ENCODE peak calls at places on chromosome 12, in nine cellular contexts. One of them, this sample, is unnamed.

GRCh38 chr12:116236148-116236731 is 41.3 kb downstream of the MED13L start:
- DNase-seq in HCEC 1CT: peak
- DNase-seq in HT1080: peak
- DNase-seq in naive thymus-derived CD8-positive, alpha-beta T cell: peak
- DNase-seq in T-helper 9 cell: peak
- DNase-seq in MCF 10A: peak
- DNase-seq in dorsolateral prefrontal cortex: no peak
- DNase-seq in CD8-positive, alpha-beta memory T cell: peak
- DNase-seq in EH: peak
- DNase-seq in this sample: peak

GRCh38 chr12:65170245-65170881 is 980 bp downstream of the LEMD3 start:
- DNase-seq in T-helper 9 cell: peak
- DNase-seq in dorsolateral prefrontal cortex: peak
- DNase-seq in naive thymus-derived CD8-positive, alpha-beta T cell: peak
- DNase-seq in MCF 10A: peak
- DNase-seq in EH: peak
- DNase-seq in HT1080: peak
- DNase-seq in CD8-positive, alpha-beta memory T cell: peak
- DNase-seq in HCEC 1CT: peak
- DNase-seq in this sample: peak

GRCh38 chr12:68280240-68280639 is 26.8 kb upstream of the IL22 start:
- DNase-seq in MCF 10A: no peak
- DNase-seq in CD8-positive, alpha-beta memory T cell: no peak
- DNase-seq in T-helper 9 cell: no peak
- DNase-seq in HT1080: no peak
- DNase-seq in dorsolateral prefrontal cortex: no peak
- DNase-seq in naive thymus-derived CD8-positive, alpha-beta T cell: no peak
- DNase-seq in EH: no peak
- DNase-seq in HCEC 1CT: no peak
- DNase-seq in this sample: no peak

GRCh38 chr12:110088936-110089335 is 35.2 kb upstream of the IFT81 start:
- DNase-seq in HCEC 1CT: no peak
- DNase-seq in naive thymus-derived CD8-positive, alpha-beta T cell: no peak
- DNase-seq in dorsolateral prefrontal cortex: no peak
- DNase-seq in T-helper 9 cell: no peak
- DNase-seq in EH: no peak
- DNase-seq in MCF 10A: no peak
- DNase-seq in HT1080: no peak
- DNase-seq in CD8-positive, alpha-beta memory T cell: no peak
- DNase-seq in this sample: peak

GRCh38 chr12:211142-211465 is 2.9 kb downstream of the SLC6A12 start:
- DNase-seq in HCEC 1CT: no peak
- DNase-seq in naive thymus-derived CD8-positive, alpha-beta T cell: no peak
- DNase-seq in HT1080: no peak
- DNase-seq in dorsolateral prefrontal cortex: no peak
- DNase-seq in MCF 10A: no peak
- DNase-seq in EH: no peak
- DNase-seq in T-helper 9 cell: no peak
- DNase-seq in CD8-positive, alpha-beta memory T cell: no peak
- DNase-seq in this sample: no peak

GRCh38 chr12:54304187-54304810 is 3.5 kb upstream of the NFE2 start:
- DNase-seq in CD8-positive, alpha-beta memory T cell: no peak
- DNase-seq in HT1080: no peak
- DNase-seq in dorsolateral prefrontal cortex: no peak
- DNase-seq in naive thymus-derived CD8-positive, alpha-beta T cell: no peak
- DNase-seq in T-helper 9 cell: no peak
- DNase-seq in HCEC 1CT: no peak
- DNase-seq in MCF 10A: peak
- DNase-seq in EH: peak
- DNase-seq in this sample: peak

GRCh38 chr12:130131025-130131424 is 31.2 kb upstream of the FZD10 start:
- DNase-seq in HCEC 1CT: no peak
- DNase-seq in EH: no peak
- DNase-seq in T-helper 9 cell: no peak
- DNase-seq in HT1080: no peak
- DNase-seq in dorsolateral prefrontal cortex: no peak
- DNase-seq in CD8-positive, alpha-beta memory T cell: no peak
- DNase-seq in MCF 10A: no peak
- DNase-seq in naive thymus-derived CD8-positive, alpha-beta T cell: no peak
- DNase-seq in this sample: no peak

GRCh38 chr12:89225808-89226368 is 126.4 kb downstream of the DUSP6 start:
- DNase-seq in HT1080: peak
- DNase-seq in T-helper 9 cell: no peak
- DNase-seq in EH: peak
- DNase-seq in CD8-positive, alpha-beta memory T cell: no peak
- DNase-seq in naive thymus-derived CD8-positive, alpha-beta T cell: no peak
- DNase-seq in HCEC 1CT: peak
- DNase-seq in dorsolateral prefrontal cortex: no peak
- DNase-seq in MCF 10A: peak
- DNase-seq in this sample: no peak

GRCh38 chr12:3432868-3433267 is 58.1 kb upstream of the PRMT8 start:
- DNase-seq in HT1080: no peak
- DNase-seq in naive thymus-derived CD8-positive, alpha-beta T cell: no peak
- DNase-seq in EH: no peak
- DNase-seq in HCEC 1CT: no peak
- DNase-seq in dorsolateral prefrontal cortex: no peak
- DNase-seq in CD8-positive, alpha-beta memory T cell: no peak
- DNase-seq in MCF 10A: no peak
- DNase-seq in T-helper 9 cell: no peak
- DNase-seq in this sample: no peak

GRCh38 chr12:32043928-32044549 is 62.6 kb upstream of the BICD1 start:
- DNase-seq in MCF 10A: no peak
- DNase-seq in HT1080: no peak
- DNase-seq in CD8-positive, alpha-beta memory T cell: no peak
- DNase-seq in naive thymus-derived CD8-positive, alpha-beta T cell: no peak
- DNase-seq in dorsolateral prefrontal cortex: no peak
- DNase-seq in T-helper 9 cell: no peak
- DNase-seq in HCEC 1CT: no peak
- DNase-seq in EH: no peak
- DNase-seq in this sample: no peak

GRCh38 chr12:4379410-4379809 is at the start of gene FGF23:
- DNase-seq in HCEC 1CT: peak
- DNase-seq in T-helper 9 cell: no peak
- DNase-seq in dorsolateral prefrontal cortex: no peak
- DNase-seq in EH: peak
- DNase-seq in MCF 10A: peak
- DNase-seq in naive thymus-derived CD8-positive, alpha-beta T cell: no peak
- DNase-seq in CD8-positive, alpha-beta memory T cell: no peak
- DNase-seq in HT1080: peak
- DNase-seq in this sample: no peak

GRCh38 chr12:96419576-96420254 is 19.5 kb upstream of the CDK17 start:
- DNase-seq in T-helper 9 cell: no peak
- DNase-seq in naive thymus-derived CD8-positive, alpha-beta T cell: no peak
- DNase-seq in CD8-positive, alpha-beta memory T cell: no peak
- DNase-seq in MCF 10A: no peak
- DNase-seq in dorsolateral prefrontal cortex: no peak
- DNase-seq in EH: no peak
- DNase-seq in HCEC 1CT: no peak
- DNase-seq in HT1080: no peak
- DNase-seq in this sample: peak

GRCh38 chr12:47282206-47282605 is 202.4 kb upstream of the AMIGO2 start:
- DNase-seq in CD8-positive, alpha-beta memory T cell: no peak
- DNase-seq in naive thymus-derived CD8-positive, alpha-beta T cell: no peak
- DNase-seq in HT1080: peak
- DNase-seq in dorsolateral prefrontal cortex: no peak
- DNase-seq in T-helper 9 cell: no peak
- DNase-seq in MCF 10A: no peak
- DNase-seq in EH: peak
- DNase-seq in HCEC 1CT: no peak
- DNase-seq in this sample: no peak

GRCh38 chr12:104710940-104711725 is 247.0 kb downstream of the SLC41A2 start:
- DNase-seq in T-helper 9 cell: no peak
- DNase-seq in EH: peak
- DNase-seq in dorsolateral prefrontal cortex: no peak
- DNase-seq in naive thymus-derived CD8-positive, alpha-beta T cell: no peak
- DNase-seq in HCEC 1CT: peak
- DNase-seq in HT1080: no peak
- DNase-seq in CD8-positive, alpha-beta memory T cell: no peak
- DNase-seq in MCF 10A: peak
- DNase-seq in this sample: peak

GRCh38 chr12:62519043-62519442 is 52.4 kb downstream of the MON2 start:
- DNase-seq in HCEC 1CT: no peak
- DNase-seq in EH: no peak
- DNase-seq in HT1080: no peak
- DNase-seq in dorsolateral prefrontal cortex: no peak
- DNase-seq in naive thymus-derived CD8-positive, alpha-beta T cell: no peak
- DNase-seq in T-helper 9 cell: no peak
- DNase-seq in MCF 10A: no peak
- DNase-seq in CD8-positive, alpha-beta memory T cell: no peak
- DNase-seq in this sample: peak